ENCODE peak calls at places on chromosomes 13 and 19, in nine cellular contexts. M is C1 segment of cervical spinal cord; P is putamen; A is Daoy; E is stimulated activated CD4-positive, alpha-beta T cell treated with anti-CD3 and anti-CD28 coated beads, Interleukin-4, amount 100 ng/mL, for 1 hour; J is NCI-H69; W is GM04504; C is pancreas; G is activated gamma-delta T cell treated with Interleukin-2 at 50 U/mL for 16 hours. R is an unnamed sample.

GRCh38 chr13:103145476-103145875 is 79.3 kb upstream of the SLC10A2 start:
- DNase-seq in M (no peak), P (no peak), A (no peak), E (no peak), J (no peak), W (no peak), C (no peak), G (no peak), R (no peak)

GRCh38 chr13:30776661-30777060 is 41.3 kb downstream of the ALOX5AP start:
- DNase-seq in M (no peak), P (no peak), A (no peak), E (no peak), J (no peak), W (no peak), C (no peak), G (no peak), R (no peak)

GRCh38 chr19:45485301-45486077 is 11.4 kb downstream of the RTN2 start:
- DNase-seq in M (peak), P (peak), A (peak), E (peak), J (peak), W (peak), C (peak), G (peak), R (peak)

GRCh38 chr13:88602786-88603777 is 931.9 kb downstream of the SLITRK5 start:
- DNase-seq in M (no peak), P (no peak), A (no peak), E (no peak), J (no peak), W (no peak), C (no peak), G (no peak), R (no peak)

GRCh38 chr13:19158006-19158405 is 23.6 kb downstream of the TUBA3C start:
- DNase-seq in M (no peak), P (no peak), A (no peak), E (no peak), J (no peak), W (no peak), C (no peak), G (no peak), R (no peak)

GRCh38 chr13:49098771-49099512 is 121.2 kb upstream of the MLNR start:
- DNase-seq in M (no peak), P (no peak), A (peak), E (no peak), J (peak), W (no peak), C (no peak), G (no peak), R (peak)

GRCh38 chr19:21109116-21109515 is 27.1 kb downstream of the ZNF714 start:
- DNase-seq in M (no peak), P (no peak), A (peak), E (no peak), J (no peak), W (no peak), C (no peak), G (no peak), R (peak)

GRCh38 chr19:36847968-36848367 is 2.7 kb upstream of the ZNF345 start:
- DNase-seq in M (no peak), P (no peak), A (no peak), E (no peak), J (no peak), W (no peak), C (no peak), G (no peak), R (no peak)

GRCh38 chr13:52085416-52085815 is 43.5 kb downstream of the NEK5 start:
- DNase-seq in M (no peak), P (no peak), A (peak), E (no peak), J (no peak), W (peak), C (no peak), G (no peak), R (no peak)

R was measured in lung microvascular endothelial cell.